ENCODE peak calls at places on chromosome 4, in ten cellular contexts. A is tibial nerve, J is brain microvascular endothelial cell, M is chondrocyte, G is fibroblast of the aortic adventitia, F is bronchial epithelial cell, U is AG09309, R is Calu3, E is astrocyte of the spinal cord, O is H9. S is an unnamed sample.

GRCh38 chr4:128871948-128872347 is 62.4 kb downstream of the JADE1 start:
- DNase-seq in J (peak), E (peak), R (no peak), O (no peak), F (peak), U (no peak), G (peak), A (no peak), M (no peak), S (no peak)

GRCh38 chr4:150242820-150243458 is 164.7 kb downstream of the DCLK2 start:
- DNase-seq in M (no peak), J (peak), R (peak), U (no peak), O (peak), G (peak), A (peak), F (peak), E (peak), S (no peak)

GRCh38 chr4:38489924-38490639 is 173.9 kb upstream of the KLF3 start:
- DNase-seq in E (peak), M (no peak), F (peak), U (no peak), J (peak), G (peak), R (peak), A (no peak), O (peak), S (no peak)

GRCh38 chr4:71456841-71457240 is 118.0 kb downstream of the SLC4A4 start:
- DNase-seq in O (no peak), R (no peak), A (no peak), U (peak), M (no peak), F (peak), J (peak), G (peak), E (peak), S (no peak)

GRCh38 chr4:4843651-4844291 is 15.7 kb upstream of the MSX1 start:
- DNase-seq in M (no peak), O (no peak), E (no peak), A (no peak), J (no peak), U (no peak), R (no peak), G (no peak), F (no peak), S (no peak)

GRCh38 chr4:82394896-82395295 is 21.1 kb upstream of the HNRNPD start:
- DNase-seq in A (no peak), E (no peak), U (no peak), R (peak), J (no peak), M (no peak), F (peak), O (no peak), G (no peak), S (no peak)

GRCh38 chr4:47719576-47719975 is 118.3 kb downstream of the CORIN start:
- DNase-seq in U (no peak), J (no peak), G (no peak), A (no peak), M (no peak), F (no peak), E (no peak), R (no peak), O (no peak), S (no peak)

GRCh38 chr4:30605616-30606015 is 114.6 kb upstream of the PCDH7 start:
- DNase-seq in J (no peak), G (peak), M (no peak), F (no peak), U (no peak), R (no peak), E (peak), O (no peak), A (no peak), S (no peak)

GRCh38 chr4:52032005-52032404 is 6.1 kb downstream of the SGCB start:
- DNase-seq in E (no peak), F (no peak), U (no peak), M (no peak), R (no peak), J (no peak), G (no peak), A (no peak), O (no peak), S (no peak)

GRCh38 chr4:143489116-143489515 is 24.4 kb upstream of the SMARCA5 start:
- DNase-seq in U (no peak), R (no peak), O (no peak), G (peak), M (no peak), F (peak), E (peak), A (no peak), J (peak), S (no peak)

GRCh38 chr4:138182838-138183426 is 59.2 kb downstream of the SLC7A11 start:
- DNase-seq in G (peak), E (peak), M (no peak), F (peak), U (peak), J (peak), A (peak), R (peak), O (no peak), S (no peak)

GRCh38 chr4:85147481-85148076 is 181.1 kb upstream of the WDFY3 start:
- DNase-seq in E (peak), J (peak), F (peak), R (peak), U (peak), O (peak), M (no peak), A (peak), G (peak), S (no peak)

GRCh38 chr4:6938758-6939201 is 29.2 kb downstream of the TBC1D14 start:
- DNase-seq in R (no peak), E (no peak), M (no peak), G (no peak), U (no peak), A (no peak), F (no peak), O (no peak), J (no peak), S (no peak)

GRCh38 chr4:6935961-6936360 is 26.3 kb downstream of the TBC1D14 start:
- DNase-seq in M (no peak), O (no peak), U (no peak), E (no peak), J (no peak), G (no peak), F (no peak), R (no peak), A (no peak), S (no peak)

GRCh38 chr4:6938237-6938636 is 28.6 kb downstream of the TBC1D14 start:
- DNase-seq in O (no peak), E (no peak), J (no peak), A (no peak), F (no peak), G (no peak), R (no peak), M (no peak), U (no peak), S (no peak)

GRCh38 chr4:6937748-6938147 is 28.1 kb downstream of the TBC1D14 start:
- DNase-seq in A (no peak), G (no peak), R (no peak), F (no peak), M (no peak), O (no peak), U (no peak), J (no peak), E (no peak), S (no peak)

GRCh38 chr4:6937201-6937600 is 27.6 kb downstream of the TBC1D14 start:
- DNase-seq in F (no peak), G (no peak), J (no peak), R (no peak), E (no peak), A (no peak), U (no peak), O (no peak), M (no peak), S (no peak)
- TF ChIP-seq CTCF in F (no peak), G (no peak), J (no peak), R (no peak), E (no peak), A (no peak), U (no peak), O (no peak), M (no peak), S (no peak)

GRCh38 chr4:76723373-76723772 is 174.6 kb downstream of the SOWAHB start:
- DNase-seq in U (no peak), E (peak), R (no peak), J (no peak), O (no peak), M (no peak), A (no peak), F (no peak), G (peak), S (no peak)
- TF ChIP-seq CTCF in U (peak), E (peak), R (no peak), J (peak), O (no peak), M (peak), A (no peak), F (no peak), G (peak), S (no peak)

DNA sequence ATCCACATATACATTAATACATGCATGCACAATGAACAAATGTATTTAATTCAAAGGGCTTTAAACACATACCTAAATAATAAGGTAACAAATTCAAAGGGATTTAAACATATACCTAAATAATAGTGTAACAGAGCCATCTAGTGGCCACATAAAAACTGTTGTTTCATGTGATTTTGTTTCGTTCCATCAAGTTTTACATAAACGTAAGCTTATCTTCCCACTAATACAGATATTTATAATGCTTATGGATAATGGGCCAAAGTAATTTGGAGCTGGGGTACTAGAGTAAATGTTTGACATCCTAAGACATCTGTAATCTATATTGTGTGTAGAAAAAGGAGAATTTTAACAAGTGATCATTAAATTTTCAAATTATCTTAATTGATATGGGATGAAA is 82.3 kb downstream of the PRSS12 start:
- DNase-seq in M (no peak), G (peak), U (no peak), J (no peak), O (no peak), A (peak), F (peak), R (no peak), E (peak), S (no peak)
- TF ChIP-seq CTCF in M (peak), G (peak), U (peak), J (peak), O (peak), A (peak), F (peak), R (no peak), E (peak), S (peak)

GRCh38 chr4:106690487-106690886 is 321.9 kb upstream of the GIMD1 start:
- DNase-seq in J (peak), O (no peak), F (peak), M (no peak), G (peak), A (no peak), E (peak), U (peak), R (no peak), S (no peak)

GRCh38 chr4:106687026-106687425 is 318.4 kb upstream of the GIMD1 start:
- DNase-seq in M (no peak), G (peak), R (no peak), J (peak), F (peak), A (no peak), U (no peak), E (no peak), O (no peak), S (no peak)

GRCh38 chr4:106694232-106694631 is 325.7 kb upstream of the GIMD1 start:
- DNase-seq in R (no peak), J (no peak), G (no peak), E (no peak), O (no peak), A (no peak), M (no peak), F (peak), U (no peak), S (no peak)

GRCh38 chr4:106695846-106696245 is 327.3 kb upstream of the GIMD1 start:
- DNase-seq in E (no peak), U (no peak), F (no peak), A (no peak), J (no peak), M (no peak), O (no peak), R (no peak), G (peak), S (no peak)

DNA sequence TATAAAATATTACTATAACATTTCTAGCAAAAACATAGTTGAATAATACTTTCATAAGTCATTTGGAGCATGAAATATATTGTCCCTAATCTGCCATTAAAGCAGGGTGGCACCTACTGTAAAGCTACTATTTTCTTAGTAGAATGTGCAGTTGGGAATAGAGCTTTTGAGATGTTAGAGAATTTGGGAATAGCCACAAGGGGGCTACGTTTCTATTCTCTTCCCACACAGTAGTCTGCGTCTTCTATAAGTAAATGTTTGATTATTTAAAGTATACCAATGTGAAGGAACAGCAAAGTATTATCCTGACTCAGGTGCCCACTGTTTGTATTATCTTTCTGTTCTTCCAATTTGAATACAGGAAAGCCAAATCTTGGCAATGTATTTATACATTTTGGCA is 323.2 kb upstream of the GIMD1 start:
- DNase-seq in F (no peak), R (no peak), O (no peak), E (peak), M (no peak), J (peak), U (no peak), G (no peak), A (no peak), S (no peak)
- TF ChIP-seq CTCF in F (no peak), R (no peak), O (peak), E (peak), M (peak), J (peak), U (peak), G (peak), A (no peak), S (peak)

GRCh38 chr4:102386966-102387365 is 41.7 kb upstream of the SLC39A8 start:
- DNase-seq in E (no peak), A (no peak), U (no peak), O (no peak), M (no peak), F (no peak), J (no peak), G (no peak), R (no peak), S (no peak)
- TF ChIP-seq CTCF in E (no peak), A (no peak), U (no peak), O (no peak), M (no peak), F (no peak), J (no peak), G (no peak), R (no peak), S (no peak)

GRCh38 chr4:78047366-78047765 is 9.8 kb upstream of the FRAS1 start:
- DNase-seq in J (no peak), A (no peak), M (no peak), G (no peak), U (no peak), R (no peak), O (no peak), E (no peak), F (no peak), S (no peak)
- TF ChIP-seq CTCF in J (no peak), A (no peak), M (no peak), G (no peak), U (no peak), R (no peak), O (no peak), E (no peak), F (no peak), S (no peak)

GRCh38 chr4:159455675-159456235 is 352.9 kb downstream of the RAPGEF2 start:
- DNase-seq in R (peak), U (no peak), M (no peak), O (no peak), E (peak), A (peak), F (peak), G (peak), J (peak), S (no peak)
- TF ChIP-seq CTCF in R (peak), U (peak), M (peak), O (peak), E (peak), A (no peak), F (peak), G (peak), J (peak), S (peak)

DNA sequence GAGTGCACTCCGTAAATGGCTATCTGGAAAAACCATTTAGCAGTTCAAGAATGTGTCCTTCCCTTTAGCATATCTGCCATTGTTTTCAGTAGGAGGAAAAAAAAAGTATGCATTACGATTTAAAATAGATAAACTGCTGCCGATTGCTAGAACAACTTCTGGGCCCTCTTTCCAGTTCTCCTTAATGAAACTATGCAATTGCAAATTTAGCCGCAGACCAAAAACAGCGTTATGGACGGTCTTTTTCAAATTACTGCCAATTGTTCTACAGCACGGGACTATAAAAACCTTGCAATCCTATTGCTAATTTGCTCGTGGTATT is 1.3 kb upstream of the CAMK2D start:
- DNase-seq in U (no peak), A (peak), J (no peak), M (no peak), G (no peak), E (no peak), O (no peak), F (no peak), R (no peak), S (no peak)
- TF ChIP-seq CTCF in U (no peak), A (no peak), J (no peak), M (no peak), G (no peak), E (no peak), O (no peak), F (no peak), R (no peak), S (peak)

GRCh38 chr4:11216520-11216919 is 212.2 kb downstream of the HS3ST1 start:
- DNase-seq in E (no peak), U (no peak), R (no peak), M (no peak), G (no peak), J (no peak), O (no peak), F (no peak), A (no peak), S (no peak)
- TF ChIP-seq CTCF in E (no peak), U (no peak), R (no peak), M (no peak), G (no peak), J (no peak), O (no peak), F (no peak), A (no peak), S (no peak)

DNA sequence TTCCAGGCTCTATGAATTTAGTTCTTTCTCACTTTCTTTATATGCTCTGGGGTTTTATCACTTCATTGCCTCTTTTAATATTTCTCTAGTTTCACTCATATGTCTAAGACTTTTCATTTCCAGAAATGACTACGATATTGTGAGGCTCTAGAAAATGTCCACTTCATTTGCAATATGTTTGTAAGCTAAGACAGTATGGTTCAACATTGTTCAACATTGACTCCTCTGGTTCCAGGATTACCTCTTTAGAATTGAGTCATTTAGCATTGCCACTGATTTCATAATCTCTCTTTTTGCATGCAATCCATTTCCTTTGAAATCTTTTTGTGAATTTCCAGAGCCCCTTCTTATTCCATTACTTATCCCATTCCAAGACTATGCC is 32.3 kb downstream of the BBS12 start:
- DNase-seq in R (no peak), M (no peak), G (peak), O (no peak), F (peak), A (no peak), E (peak), J (no peak), U (peak), S (no peak)
- TF ChIP-seq CTCF in R (no peak), M (no peak), G (no peak), O (no peak), F (no peak), A (no peak), E (no peak), J (no peak), U (no peak), S (no peak)

S was measured in progenitor cell of endocrine pancreas.